ENCODE peak calls at places on chromosomes 12 and 14, in seven cellular contexts. T is WTC11, W is K562, E is HCT116, Q is GM12878, R is HepG2, D is H1. L is an unnamed sample.

GRCh38 chr14:98138666-98139065 is 1133.3 kb downstream of the BCL11B start:
- DNase-seq in T (peak; percentile 67), W (peak; percentile 5), E (peak; percentile 1), Q (no peak), R (no peak), D (peak; percentile 7), L (peak; percentile 51)

GRCh38 chr14:69880051-69880487 is 853 bp downstream of the SMOC1 start:
- DNase-seq in T (no peak), W (no peak), E (no peak), Q (no peak), R (peak; percentile 46), D (no peak), L (peak; percentile 71)

GRCh38 chr12:45637706-45638105 is 91.8 kb upstream of the ARID2 start:
- DNase-seq in T (no peak), W (no peak), E (no peak), Q (no peak), R (no peak), D (no peak), L (no peak)

GRCh38 chr12:3216726-3217682 is 139.8 kb downstream of the TSPAN9 start:
- DNase-seq in T (no peak), W (no peak), E (peak; percentile 4), Q (no peak), R (no peak), D (no peak), L (no peak)

GRCh38 chr12:115979351-115979750 is 298.1 kb downstream of the MED13L start:
- DNase-seq in T (no peak), W (no peak), E (no peak), Q (no peak), R (no peak), D (no peak), L (no peak)

GRCh38 chr14:98082833-98083232 is 1189.2 kb downstream of the BCL11B start:
- DNase-seq in T (no peak), W (no peak), E (no peak), Q (no peak), R (no peak), D (no peak), L (no peak)

GRCh38 chr12:26032719-26033241 is 74.3 kb downstream of the RASSF8 start:
- DNase-seq in T (no peak), W (no peak), E (no peak), Q (no peak), R (no peak), D (no peak), L (no peak)

GRCh38 chr14:101257551-101257950 is 303.7 kb upstream of the DIO3 start:
- DNase-seq in T (no peak), W (no peak), E (no peak), Q (no peak), R (no peak), D (no peak), L (no peak)

GRCh38 chr14:99479903-99480855 is 480 bp downstream of the SETD3 start:
- DNase-seq in T (peak; percentile 59), W (peak; percentile 21), E (peak; percentile 13), Q (no peak), R (peak; percentile 16), D (no peak), L (peak; percentile 22)

GRCh38 chr12:13425766-13426165 is 229.2 kb downstream of the EMP1 start:
- DNase-seq in T (no peak), W (no peak), E (no peak), Q (no peak), R (no peak), D (no peak), L (no peak)

GRCh38 chr14:37597538-37598084 is 2.2 kb downstream of the TTC6 start:
- DNase-seq in T (peak; percentile 72), W (no peak), E (no peak), Q (no peak), R (no peak), D (no peak), L (no peak)

GRCh38 chr12:50764116-50764860 is 387 bp downstream of the ATF1 start:
- DNase-seq in T (peak; percentile 69), W (peak; percentile 88), E (no peak), Q (no peak), R (no peak), D (no peak), L (peak; percentile 69)

GRCh38 chr14:31388687-31389413 is 31.5 kb downstream of the HEATR5A start:
- DNase-seq in T (no peak), W (no peak), E (no peak), Q (no peak), R (no peak), D (no peak), L (no peak)

GRCh38 chr12:76108356-76108755 is 23.9 kb upstream of the NAP1L1 start:
- DNase-seq in T (no peak), W (no peak), E (no peak), Q (no peak), R (no peak), D (no peak), L (no peak)
- TF ChIP-seq SP1 in T (no peak), W (no peak), E (no peak), Q (no peak), R (no peak), D (no peak), L (no peak)

GRCh38 chr14:36028218-36028617 is 148.3 kb downstream of the PTCSC3 start:
- DNase-seq in T (peak; percentile 34), W (no peak), E (no peak), Q (no peak), R (no peak), D (no peak), L (no peak)
- TF ChIP-seq SP1 in T (no peak), W (no peak), E (no peak), Q (no peak), R (no peak), D (no peak), L (no peak)

GRCh38 chr12:107108995-107109508 is 15.7 kb upstream of the CRY1 start:
- DNase-seq in T (no peak), W (no peak), E (no peak), Q (no peak), R (no peak), D (no peak), L (no peak)

GRCh38 chr12:107111314-107111713 is 18.0 kb upstream of the CRY1 start:
- DNase-seq in T (no peak), W (no peak), E (no peak), Q (no peak), R (no peak), D (no peak), L (no peak)

GRCh38 chr12:107107381-107107780 is 14.0 kb upstream of the CRY1 start:
- DNase-seq in T (no peak), W (no peak), E (no peak), Q (no peak), R (no peak), D (no peak), L (no peak)

GRCh38 chr12:107109726-107110518 is 16.6 kb upstream of the CRY1 start:
- DNase-seq in T (no peak), W (peak; percentile 14), E (no peak), Q (no peak), R (no peak), D (no peak), L (no peak)

DNA sequence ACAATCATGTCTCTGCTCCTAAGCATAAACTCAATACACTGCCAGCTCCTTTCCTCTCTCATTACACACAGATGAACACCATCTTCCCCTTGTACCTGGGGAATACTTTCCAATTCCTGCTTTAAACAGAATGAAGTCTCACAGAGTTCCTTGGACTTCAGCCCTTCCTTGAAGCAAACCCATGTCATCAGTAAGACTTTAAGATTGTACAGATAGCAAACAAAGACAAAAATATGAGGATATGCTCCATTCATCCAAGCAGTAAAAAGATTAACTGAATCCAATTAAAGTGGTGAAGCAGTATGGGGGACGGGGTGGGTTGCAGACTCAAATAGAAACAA is 17.1 kb upstream of the CRY1 start:
- DNase-seq in T (no peak), W (no peak), E (no peak), Q (no peak), R (no peak), D (no peak), L (no peak)
- TF ChIP-seq SP1 in T (no peak), W (no peak), E (no peak), Q (no peak), R (no peak), D (no peak), L (no peak)

GRCh38 chr14:95326987-95327386 is 7.3 kb upstream of the CLMN start:
- DNase-seq in T (no peak), W (no peak), E (no peak), Q (no peak), R (no peak), D (no peak), L (no peak)

GRCh38 chr14:95330591-95331370 is 11.1 kb upstream of the CLMN start:
- DNase-seq in T (no peak), W (no peak), E (no peak), Q (no peak), R (no peak), D (no peak), L (no peak)

GRCh38 chr14:95329941-95330340 is 10.2 kb upstream of the CLMN start:
- DNase-seq in T (no peak), W (no peak), E (no peak), Q (no peak), R (no peak), D (no peak), L (no peak)

GRCh38 chr14:95327558-95328374 is 8.1 kb upstream of the CLMN start:
- DNase-seq in T (no peak), W (no peak), E (no peak), Q (peak; percentile 91), R (no peak), D (no peak), L (no peak)

GRCh38 chr14:95328876-95329503 is 9.3 kb upstream of the CLMN start:
- DNase-seq in T (no peak), W (no peak), E (no peak), Q (no peak), R (no peak), D (no peak), L (no peak)
- TF ChIP-seq SP1 in T (no peak), W (no peak), E (no peak), Q (no peak), R (no peak), D (no peak), L (no peak)

L was measured in HEK293T.